ENCODE peak calls at places on chromosomes 5 and 9, in four cellular contexts. One of them, this sample, is unnamed.

GRCh38 chr5:79436224-79436623 is 77.7 kb downstream of the HOMER1 start:
- DNase-seq in heart left ventricle: no peak
- DNase-seq in lower leg skin: no peak
- DNase-seq in T-cell: no peak
- DNase-seq in this sample: no peak

GRCh38 chr5:54701179-54701578 is 183.6 kb downstream of the SNX18 start:
- DNase-seq in heart left ventricle: no peak
- DNase-seq in lower leg skin: no peak
- DNase-seq in T-cell: no peak
- DNase-seq in this sample: no peak

GRCh38 chr5:95471447-95471846 is 80.3 kb downstream of the FAM81B start:
- DNase-seq in heart left ventricle: no peak
- DNase-seq in lower leg skin: no peak
- DNase-seq in T-cell: no peak
- DNase-seq in this sample: peak; percentile 7

GRCh38 chr9:92637886-92638620 is 31.9 kb downstream of the IPPK start:
- DNase-seq in heart left ventricle: no peak
- DNase-seq in lower leg skin: no peak
- DNase-seq in T-cell: no peak
- DNase-seq in this sample: no peak

GRCh38 chr5:90356612-90357011 is 52.9 kb downstream of the CETN3 start:
- DNase-seq in heart left ventricle: no peak
- DNase-seq in lower leg skin: no peak
- DNase-seq in T-cell: no peak
- DNase-seq in this sample: no peak

GRCh38 chr9:88733651-88734470 is 198.9 kb downstream of the NXNL2 start:
- DNase-seq in heart left ventricle: no peak
- DNase-seq in lower leg skin: no peak
- DNase-seq in T-cell: no peak
- DNase-seq in this sample: no peak

GRCh38 chr9:16100596-16101091 is 547.8 kb downstream of the CCDC171 start:
- DNase-seq in heart left ventricle: peak; percentile 70
- DNase-seq in lower leg skin: no peak
- DNase-seq in T-cell: no peak
- DNase-seq in this sample: no peak

GRCh38 chr9:128703616-128704355 is 1.5 kb downstream of the PKN3 start:
- DNase-seq in heart left ventricle: peak; percentile 80
- DNase-seq in lower leg skin: no peak
- DNase-seq in T-cell: no peak
- DNase-seq in this sample: no peak

GRCh38 chr5:55694152-55694830 is 17.8 kb downstream of the SLC38A9 start:
- DNase-seq in heart left ventricle: no peak
- DNase-seq in lower leg skin: no peak
- DNase-seq in T-cell: no peak
- DNase-seq in this sample: no peak

GRCh38 chr5:83340511-83340918 is 131.0 kb upstream of the VCAN start:
- DNase-seq in heart left ventricle: no peak
- DNase-seq in lower leg skin: no peak
- DNase-seq in T-cell: peak; percentile 10
- DNase-seq in this sample: no peak

GRCh38 chr9:20197976-20198685 is 409.3 kb upstream of the SLC24A2 start:
- DNase-seq in heart left ventricle: no peak
- DNase-seq in lower leg skin: peak; percentile 30
- DNase-seq in T-cell: no peak
- DNase-seq in this sample: no peak

GRCh38 chr5:1558945-1559344 is 35.2 kb upstream of the LPCAT1 start:
- DNase-seq in heart left ventricle: no peak
- DNase-seq in lower leg skin: no peak
- DNase-seq in T-cell: no peak
- DNase-seq in this sample: no peak

GRCh38 chr9:5949103-5949699 is 58.5 kb downstream of the MLANA start:
- DNase-seq in heart left ventricle: no peak
- DNase-seq in lower leg skin: no peak
- DNase-seq in T-cell: peak; percentile 9
- DNase-seq in this sample: peak; percentile 46

GRCh38 chr5:120463991-120464626 is at the start of gene PRR16:
- DNase-seq in heart left ventricle: peak; percentile 80
- DNase-seq in lower leg skin: no peak
- DNase-seq in T-cell: no peak
- DNase-seq in this sample: peak; percentile 66

GRCh38 chr5:96483878-96484277 is 50.8 kb upstream of the PCSK1 start:
- DNase-seq in heart left ventricle: no peak
- DNase-seq in lower leg skin: no peak
- DNase-seq in T-cell: no peak
- DNase-seq in this sample: no peak

GRCh38 chr9:122201641-122202040 is 27.1 kb downstream of the LHX6 start:
- DNase-seq in heart left ventricle: peak; percentile 8
- DNase-seq in lower leg skin: no peak
- DNase-seq in T-cell: no peak
- DNase-seq in this sample: no peak

GRCh38 chr9:98091735-98092632 is 27.0 kb downstream of the TRIM14 start:
- DNase-seq in heart left ventricle: no peak
- DNase-seq in lower leg skin: no peak
- DNase-seq in T-cell: no peak
- DNase-seq in this sample: no peak

GRCh38 chr9:136312436-136312835 is 8.5 kb upstream of the CCDC187 start:
- DNase-seq in heart left ventricle: no peak
- DNase-seq in lower leg skin: no peak
- DNase-seq in T-cell: peak; percentile 39
- DNase-seq in this sample: no peak

GRCh38 chr5:141787376-141787775 is 90.8 kb downstream of the PCDH1 start:
- DNase-seq in heart left ventricle: no peak
- DNase-seq in lower leg skin: no peak
- DNase-seq in T-cell: no peak
- DNase-seq in this sample: no peak

GRCh38 chr5:96661101-96661840 is 905 bp upstream of the CAST start:
- DNase-seq in heart left ventricle: no peak
- DNase-seq in lower leg skin: peak; percentile 31
- DNase-seq in T-cell: peak; percentile 35
- DNase-seq in this sample: peak; percentile 20

GRCh38 chr5:114010362-114010761 is 351.5 kb upstream of the KCNN2 start:
- DNase-seq in heart left ventricle: no peak
- DNase-seq in lower leg skin: no peak
- DNase-seq in T-cell: no peak
- DNase-seq in this sample: no peak

GRCh38 chr5:24720743-24721142 is 76.0 kb upstream of the CDH10 start:
- DNase-seq in heart left ventricle: no peak
- DNase-seq in lower leg skin: no peak
- DNase-seq in T-cell: no peak
- DNase-seq in this sample: no peak

GRCh38 chr5:10565785-10566506 is 2.1 kb downstream of the ANKRD33B start:
- DNase-seq in heart left ventricle: no peak
- DNase-seq in lower leg skin: peak; percentile 66
- DNase-seq in T-cell: no peak
- DNase-seq in this sample: no peak

GRCh38 chr5:80192507-80193241 is 63.2 kb downstream of the SERINC5 start:
- DNase-seq in heart left ventricle: no peak
- DNase-seq in lower leg skin: no peak
- DNase-seq in T-cell: no peak
- DNase-seq in this sample: no peak

This sample was measured in NCI-H774.